ENCODE peak calls at places on chromosomes 6 and 20, in ten cellular contexts. D is choroid plexus epithelial cell, H is tibial artery, Z is fibroblast of pulmonary artery, S is adrenal gland, V is colonic mucosa, G is fibroblast of mammary gland, Y is lower leg skin, I is Panc1, X is fibroblast of lung. R is an unnamed sample.
A peak's percentile ranks its signal among the peaks of the same experiment; 100 is the strongest.

GRCh38 chr6:127267742-127268588 is 1.3 kb downstream of the RNF146 start:
- DNase-seq in D (peak; percentile 12), S (no peak), V (no peak), I (no peak), Z (peak; percentile 15), H (no peak), G (no peak), X (no peak), Y (no peak), R (no peak)

GRCh38 chr6:42436825-42437224 is 14.9 kb downstream of the TRERF1 start:
- DNase-seq in Z (no peak), X (peak; percentile 53), S (no peak), V (no peak), H (no peak), I (no peak), G (no peak), D (peak; percentile 47), Y (no peak), R (no peak)

GRCh38 chr20:50450961-50451752 is 59.0 kb upstream of the PTPN1 start:
- DNase-seq in V (no peak), Y (peak; percentile 91), H (peak; percentile 75), G (peak; percentile 71), S (peak; percentile 83), Z (peak; percentile 65), I (no peak), X (peak; percentile 36), D (peak; percentile 88), R (no peak)

GRCh38 chr6:107620736-107621135 is 130.8 kb downstream of the SOBP start:
- DNase-seq in Y (no peak), S (no peak), D (peak; percentile 17), G (peak; percentile 32), I (no peak), Z (peak; percentile 28), X (peak; percentile 17), V (no peak), H (no peak), R (no peak)

GRCh38 chr6:41375598-41376151 is 40.3 kb downstream of the NCR2 start:
- DNase-seq in Y (no peak), I (no peak), Z (no peak), D (no peak), S (no peak), X (no peak), V (no peak), H (no peak), G (no peak), R (no peak)

GRCh38 chr6:84119277-84119676 is 85.7 kb downstream of the MRAP2 start:
- DNase-seq in S (no peak), X (no peak), Z (peak; percentile 7), V (no peak), I (no peak), G (no peak), H (no peak), Y (no peak), D (peak; percentile 47), R (no peak)

GRCh38 chr20:23634985-23635767 is 2.6 kb downstream of the CST3 start:
- DNase-seq in I (no peak), Y (no peak), D (no peak), H (no peak), Z (no peak), G (peak; percentile 59), X (no peak), V (no peak), S (peak; percentile 55), R (peak; percentile 51)

GRCh38 chr20:33773412-33774089 is 37.6 kb upstream of the CHMP4B start:
- DNase-seq in H (no peak), D (no peak), X (no peak), V (no peak), Z (no peak), I (no peak), Y (no peak), G (no peak), S (no peak), R (no peak)

GRCh38 chr6:82144852-82145332 is 102.7 kb downstream of the IBTK start:
- DNase-seq in Z (peak; percentile 85), H (peak; percentile 82), X (peak; percentile 91), S (peak; percentile 71), Y (no peak), D (peak; percentile 89), G (peak; percentile 100), V (no peak), I (peak; percentile 47), R (no peak)

GRCh38 chr6:117958536-117958935 is 51.5 kb downstream of the SLC35F1 start:
- DNase-seq in S (no peak), V (no peak), X (no peak), Z (no peak), D (no peak), H (no peak), I (no peak), Y (no peak), G (no peak), R (peak; percentile 15)

GRCh38 chr20:50360218-50360672 is 149.9 kb upstream of the PTPN1 start:
- DNase-seq in H (no peak), Z (no peak), Y (no peak), I (no peak), X (no peak), G (no peak), D (no peak), S (no peak), V (peak; percentile 84), R (no peak)

GRCh38 chr20:35436175-35436568 is 1.9 kb downstream of the GDF5 start:
- DNase-seq in V (no peak), D (no peak), H (no peak), X (no peak), G (no peak), I (no peak), Z (no peak), S (no peak), Y (no peak), R (no peak)

GRCh38 chr6:5772634-5773230 is 234.0 kb downstream of the NRN1 start:
- DNase-seq in X (no peak), I (peak; percentile 54), S (no peak), Z (no peak), D (no peak), G (no peak), V (no peak), H (no peak), Y (peak; percentile 36), R (no peak)

GRCh38 chr20:18197382-18198070 is 59.9 kb downstream of the KAT14 start:
- DNase-seq in Y (no peak), X (no peak), G (no peak), Z (no peak), S (no peak), D (no peak), H (no peak), I (no peak), V (no peak), R (no peak)

GRCh38 chr20:59574308-59574707 is 30.0 kb upstream of the PHACTR3 start:
- DNase-seq in Y (peak; percentile 37), S (no peak), H (no peak), I (no peak), V (no peak), D (no peak), Z (no peak), G (no peak), X (no peak), R (no peak)

GRCh38 chr6:87762116-87762515 is 60.1 kb upstream of the AKIRIN2 start:
- DNase-seq in I (no peak), X (no peak), Z (no peak), G (no peak), Y (no peak), V (no peak), D (no peak), S (peak; percentile 36), H (no peak), R (no peak)

GRCh38 chr6:87763276-87763675 is 61.2 kb upstream of the AKIRIN2 start:
- DNase-seq in V (no peak), Z (no peak), Y (no peak), X (no peak), I (no peak), S (no peak), H (no peak), G (no peak), D (no peak), R (no peak)

GRCh38 chr6:87763901-87764300 is 61.9 kb upstream of the AKIRIN2 start:
- DNase-seq in I (no peak), S (no peak), G (no peak), H (no peak), D (no peak), Y (no peak), X (no peak), V (no peak), Z (no peak), R (no peak)

GRCh38 chr6:87766211-87766610 is 64.2 kb upstream of the AKIRIN2 start:
- DNase-seq in Y (no peak), X (peak; percentile 4), V (no peak), S (no peak), Z (no peak), I (no peak), H (no peak), G (no peak), D (no peak), R (peak; percentile 6)
- H3K4me3 ChIP-seq in Y (no peak overlapping the region), X (no peak overlapping the region), V (no peak overlapping the region), S (no peak overlapping the region), Z (no peak overlapping the region), I (no peak overlapping the region), H (no peak overlapping the region), G (no peak overlapping the region), D (no peak overlapping the region), R (no peak overlapping the region)

GRCh38 chr6:26211963-26212362 is 124.7 kb downstream of the HFE start:
- DNase-seq in D (no peak), Z (no peak), I (no peak), S (no peak), H (no peak), G (no peak), V (no peak), Y (no peak), X (no peak), R (no peak)
- TF ChIP-seq CTCF in D (no peak), Z (no peak), I (no peak), S (no peak), H (no peak), G (no peak), V (no peak), Y (no peak), X (no peak), R (no peak)

DNA sequence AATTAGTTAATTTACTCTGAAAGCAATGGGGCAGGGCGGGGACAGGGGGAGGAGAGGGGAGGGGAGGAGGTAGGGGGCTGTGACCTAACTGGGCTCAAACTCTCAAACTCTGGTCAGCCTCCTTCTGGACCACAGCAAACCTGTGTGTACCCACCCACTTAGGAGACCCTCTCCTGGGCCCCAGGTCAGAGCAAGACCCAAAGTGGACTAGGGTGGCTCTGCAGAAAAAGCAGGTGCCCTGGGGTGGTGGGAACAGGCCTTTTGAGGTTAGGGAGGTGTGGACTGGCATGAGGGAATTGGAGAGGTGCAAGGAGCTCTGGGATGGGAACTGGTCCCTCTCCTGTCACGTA is 51.3 kb downstream of the MRPL14 start:
- DNase-seq in Y (no peak), D (no peak), Z (no peak), X (no peak), I (no peak), V (no peak), S (no peak), G (no peak), H (no peak), R (no peak)
- H3K4me3 ChIP-seq in Y (no peak overlapping the region), D (no peak overlapping the region), Z (no peak overlapping the region), X (no peak overlapping the region), I (peak overlapping the region; percentile 4), V (no peak overlapping the region), S (peak overlapping the region; percentile 31), G (no peak overlapping the region), H (no peak overlapping the region), R (no peak overlapping the region)

DNA sequence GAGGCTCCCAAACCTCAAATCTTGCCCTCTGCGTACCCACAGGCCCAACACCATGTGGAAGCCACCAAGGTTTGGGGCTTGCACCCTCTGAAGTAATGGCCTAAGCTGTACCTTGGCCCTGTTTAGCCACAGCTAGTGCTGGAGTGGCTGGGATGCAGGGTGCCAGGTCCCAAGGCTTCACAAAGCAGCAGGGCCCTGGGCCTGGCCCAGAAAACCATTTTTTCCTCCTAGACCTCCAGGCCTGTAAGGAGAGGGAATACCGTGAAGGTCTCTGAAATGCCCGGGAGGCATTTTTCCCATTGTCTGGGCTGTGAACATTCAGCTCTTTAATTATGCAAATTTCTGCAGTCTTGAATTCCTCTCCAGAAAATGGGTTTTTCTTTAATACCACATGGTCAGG is 223.7 kb upstream of the CCN2 start:
- DNase-seq in H (no peak), G (no peak), S (no peak), V (no peak), Y (no peak), X (no peak), I (no peak), D (no peak), Z (no peak), R (no peak)
- TF ChIP-seq CTCF in H (no peak), G (no peak), S (no peak), V (no peak), Y (no peak), X (no peak), I (no peak), D (no peak), Z (no peak), R (no peak)

R was measured in LNCaP clone FGC.